ENCODE peak calls at places on chromosomes 2 and 18, in eight cellular contexts. T is mammary epithelial cell, K is A673, P is neural progenitor cell, X is endothelial cell of umbilical vein, O is K562, L is hepatocyte, W is GM23338. F is an unnamed sample.

GRCh38 chr18:59988098-59988706 is 88.4 kb downstream of the PMAIP1 start:
- DNase-seq in T (no peak), K (peak; percentile 51), P (peak; percentile 49), X (peak; percentile 68), O (peak; percentile 21), L (peak; percentile 55), W (peak; percentile 65), F (peak; percentile 65)

GRCh38 chr2:110876167-110876999 is 144.0 kb downstream of the ACOXL start:
- DNase-seq in T (no peak), K (no peak), P (no peak), X (no peak), O (peak; percentile 29), L (no peak), W (peak; percentile 62), F (no peak)

GRCh38 chr18:8301427-8302172 is 307.6 kb upstream of the RAB12 start:
- DNase-seq in T (no peak), K (no peak), P (peak; percentile 30), X (no peak), O (no peak), L (peak; percentile 13), W (no peak), F (no peak)

GRCh38 chr2:64748147-64748546 is 94.4 kb upstream of the SERTAD2 start:
- DNase-seq in T (no peak), K (no peak), P (no peak), X (no peak), O (no peak), L (no peak), W (no peak), F (no peak)

GRCh38 chr18:79527656-79528055 is 131.9 kb downstream of the NFATC1 start:
- DNase-seq in T (no peak), K (no peak), P (no peak), X (no peak), O (no peak), L (no peak), W (no peak), F (no peak)

GRCh38 chr18:80210312-80211083 is 36.8 kb downstream of the PARD6G start:
- DNase-seq in T (peak; percentile 79), K (no peak), P (no peak), X (no peak), O (no peak), L (no peak), W (no peak), F (no peak)

GRCh38 chr18:61910101-61910500 is 17.3 kb upstream of the RNF152 start:
- DNase-seq in T (no peak), K (peak; percentile 26), P (no peak), X (no peak), O (no peak), L (no peak), W (no peak), F (no peak)

GRCh38 chr2:120779781-120780283 is 44.2 kb downstream of the GLI2 start:
- DNase-seq in T (peak; percentile 14), K (peak; percentile 85), P (peak; percentile 38), X (no peak), O (peak; percentile 45), L (peak; percentile 77), W (peak; percentile 66), F (peak; percentile 91)

GRCh38 chr2:92072461-92073035 is 2798.7 kb upstream of the TEKT4 start:
- DNase-seq in T (no peak), K (no peak), P (no peak), X (no peak), O (peak; percentile 0), L (peak; percentile 2), W (no peak), F (no peak)

GRCh38 chr2:26584656-26585055 is 56.5 kb downstream of the CIB4 start:
- DNase-seq in T (no peak), K (no peak), P (no peak), X (no peak), O (no peak), L (no peak), W (no peak), F (no peak)

DNA sequence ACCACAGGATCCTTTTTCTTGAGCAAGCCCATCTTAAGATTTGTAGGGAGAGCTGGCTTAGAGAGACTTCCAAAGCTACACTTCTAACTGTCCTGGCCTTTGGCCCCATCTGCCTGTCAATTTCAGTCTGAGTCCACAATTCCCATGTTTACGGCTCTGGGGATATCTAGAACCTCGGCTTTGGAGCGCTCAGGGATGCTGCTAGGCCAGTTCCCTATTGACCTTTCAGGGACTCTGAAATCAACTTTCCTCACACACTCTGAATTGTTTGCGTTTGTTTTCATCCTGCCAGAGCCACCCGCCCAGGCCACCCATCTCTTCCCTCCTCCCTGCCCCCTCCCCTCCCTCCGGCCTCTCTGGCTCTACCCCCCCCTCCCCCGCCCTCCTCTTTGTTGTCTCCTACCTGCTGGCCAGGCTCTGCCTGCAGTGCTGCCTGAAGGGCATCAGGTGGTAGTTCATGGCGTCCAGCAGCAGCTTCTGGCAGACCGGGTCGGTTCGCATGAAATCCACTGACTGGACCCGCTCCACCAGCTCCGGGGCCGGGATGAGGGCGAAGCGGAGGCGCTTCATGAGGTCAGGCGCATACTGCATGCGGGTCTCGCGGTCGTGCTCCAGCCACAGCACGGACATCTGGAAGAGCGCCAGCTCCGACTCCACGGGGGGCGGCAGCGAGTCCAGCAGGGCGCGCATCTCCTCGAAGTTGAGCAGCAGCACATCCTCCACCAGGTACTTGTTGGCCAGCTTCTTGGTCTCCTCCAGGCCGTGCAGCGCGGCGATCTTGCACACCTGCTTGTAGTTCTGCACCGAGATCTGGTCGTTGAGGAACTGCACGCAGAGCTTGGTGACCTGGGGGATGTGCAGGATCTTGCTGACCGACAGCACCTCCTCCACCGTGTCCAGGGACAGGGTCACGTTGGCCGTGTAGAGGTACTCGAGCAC is 3.3 kb downstream of the KLHL14 start:
- DNase-seq in T (no peak), K (no peak), P (peak; percentile 67), X (no peak), O (no peak), L (peak; percentile 26), W (peak; percentile 69), F (no peak)
- TF ChIP-seq EZH2 in T (peak; percentile 95), K (no peak), P (peak; percentile 21), X (peak; percentile 52), O (no peak), L (peak; percentile 28), W (no peak), F (no peak)

DNA sequence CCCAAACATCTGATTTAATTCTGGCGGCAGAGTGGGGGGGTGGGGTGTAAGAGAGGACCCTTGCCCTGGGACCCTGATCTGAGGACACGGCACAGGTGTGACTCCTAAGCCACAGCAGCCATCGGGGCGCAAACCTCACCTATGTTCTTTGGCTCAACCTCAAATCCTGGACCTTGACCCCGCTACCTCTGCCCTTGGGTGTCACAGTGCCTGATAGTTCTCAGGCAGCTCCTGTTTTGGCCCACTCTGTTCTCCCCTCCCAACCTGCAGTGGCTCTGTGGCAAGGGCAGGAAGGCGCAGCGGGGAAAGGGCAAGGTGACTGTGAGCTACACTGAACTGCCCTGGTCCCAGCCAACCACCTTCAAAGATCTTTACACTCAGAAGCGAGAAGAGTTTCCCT is 152.8 kb downstream of the L3MBTL4 start:
- DNase-seq in T (no peak), K (no peak), P (no peak), X (no peak), O (no peak), L (no peak), W (no peak), F (no peak)
- TF ChIP-seq EZH2 in T (no peak), K (no peak), P (no peak), X (no peak), O (no peak), L (no peak), W (no peak), F (no peak)

GRCh38 chr18:37567061-37567993 is 1.7 kb upstream of the CELF4 start:
- DNase-seq in T (no peak), K (no peak), P (peak; percentile 37), X (no peak), O (no peak), L (no peak), W (peak; percentile 28), F (peak; percentile 8)
- TF ChIP-seq EZH2 in T (peak; percentile 1), K (peak; percentile 92), P (peak; percentile 100), X (peak; percentile 87), O (no peak), L (peak; percentile 97), W (peak; percentile 98), F (peak; percentile 74)

DNA sequence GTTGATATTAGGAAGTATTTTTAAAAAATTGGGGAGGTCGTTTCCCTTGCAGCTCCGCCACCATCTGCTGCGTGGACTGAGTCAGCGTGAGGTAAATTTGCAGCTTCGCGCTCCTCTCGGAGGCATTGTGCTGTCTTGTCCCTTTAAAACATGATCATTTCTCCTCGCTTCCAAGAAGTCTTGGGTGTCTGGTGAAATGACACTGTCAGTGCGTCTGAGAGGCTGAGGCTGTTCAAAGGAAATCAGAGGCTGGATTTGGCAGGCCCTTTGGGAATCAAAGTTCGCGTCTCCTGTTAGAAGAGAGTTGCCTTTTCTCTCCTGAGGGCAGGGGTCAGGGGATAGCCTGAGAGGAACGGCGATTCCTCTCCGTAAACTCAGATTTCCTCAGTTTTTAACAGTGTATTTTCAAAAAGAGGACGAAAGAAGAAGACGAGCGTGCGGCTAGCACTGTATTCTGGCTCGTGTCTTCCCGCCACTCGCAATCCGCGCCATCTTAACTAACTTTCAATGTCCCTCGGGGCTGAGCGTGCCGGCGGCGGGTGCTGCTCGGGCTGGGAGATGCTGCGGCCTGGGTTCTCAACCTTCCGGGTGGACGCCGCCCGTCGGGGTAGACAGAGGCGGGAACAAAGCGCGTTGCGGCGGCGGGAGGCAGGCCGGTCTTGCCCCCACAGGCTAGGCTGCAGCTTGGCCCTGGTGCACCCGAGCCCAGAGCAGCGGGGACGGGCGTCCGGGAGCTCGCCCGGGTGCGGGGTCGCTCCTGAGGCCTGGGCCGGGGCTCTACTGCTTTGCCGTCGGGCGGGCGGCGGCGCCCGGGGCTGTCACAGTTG is 11.5 kb downstream of the TBR1 start:
- DNase-seq in T (no peak), K (no peak), P (peak; percentile 44), X (no peak), O (no peak), L (no peak), W (peak; percentile 64), F (peak; percentile 17)
- TF ChIP-seq EZH2 in T (no peak), K (no peak), P (peak; percentile 97), X (peak; percentile 99), O (no peak), L (peak; percentile 86), W (peak; percentile 98), F (no peak)